ENCODE peak calls at places on chromosomes 2 and 18, in six cellular contexts. J is IMR-90, B is H9, S is mesenchymal stem cell, D is mesendoderm, C is H1. F is an unnamed sample. For H3K4me1, the result is how much of the 10 kb centered on the place peaks cover.

GRCh38 chr2:136134126-136134525 is 16.2 kb upstream of the CXCR4 start:
- DNase-seq in S (no peak), J (no peak), B (no peak), C (no peak), D (no peak), F (no peak)

GRCh38 chr2:221235941-221236340 is 336.2 kb downstream of the EPHA4 start:
- DNase-seq in J (no peak), D (no peak), S (peak), B (no peak), C (no peak), F (no peak)

GRCh38 chr2:170679607-170680079 is 35.5 kb upstream of the SP5 start:
- DNase-seq in D (peak), B (peak), S (peak), J (no peak), C (no peak), F (no peak)

GRCh38 chr18:10476430-10476829 is 22.0 kb downstream of the APCDD1 start:
- DNase-seq in C (no peak), J (peak), D (no peak), S (peak), B (no peak), F (no peak)

GRCh38 chr2:88329815-88330603 is 122.5 kb downstream of the FOXI3 start:
- DNase-seq in S (no peak), C (peak), J (peak), D (peak), B (peak), F (peak)

GRCh38 chr2:86393521-86394490 is 47.4 kb upstream of the KDM3A start:
- DNase-seq in C (no peak), J (peak), S (no peak), B (no peak), D (no peak), F (no peak)

GRCh38 chr2:5144159-5144558 is 548.0 kb upstream of the SOX11 start:
- DNase-seq in D (no peak), B (no peak), C (no peak), J (no peak), S (no peak), F (no peak)

GRCh38 chr2:142175917-142176316 is 45.1 kb upstream of the LRP1B start:
- DNase-seq in B (no peak), S (no peak), C (no peak), D (no peak), J (no peak), F (no peak)

GRCh38 chr2:23066701-23067100 is 318.3 kb upstream of the KLHL29 start:
- DNase-seq in D (no peak), C (no peak), B (no peak), S (no peak), J (no peak), F (no peak)

GRCh38 chr2:23073041-23073440 is 311.9 kb upstream of the KLHL29 start:
- DNase-seq in J (no peak), C (no peak), B (no peak), D (no peak), S (no peak), F (no peak)

GRCh38 chr2:23069935-23070334 is 315.0 kb upstream of the KLHL29 start:
- DNase-seq in S (no peak), J (no peak), B (no peak), C (no peak), D (peak), F (no peak)

GRCh38 chr2:23065936-23066335 is 319.0 kb upstream of the KLHL29 start:
- DNase-seq in B (no peak), D (no peak), J (no peak), C (no peak), S (no peak), F (peak)

GRCh38 chr2:23069156-23069555 is 315.8 kb upstream of the KLHL29 start:
- DNase-seq in S (no peak), D (no peak), B (no peak), C (no peak), J (no peak), F (no peak)
- H2BK120ac ChIP-seq in S (no peak), D (no peak), B (no peak), C (no peak), J (no peak), F (no peak)

GRCh38 chr2:218798767-218799504 is 17.0 kb downstream of the CYP27A1 start:
- DNase-seq in D (peak), B (no peak), C (no peak), J (peak), S (peak), F (no peak)
- H3K4me1 ChIP-seq in D (under half), B (under half), C (under half), J (under half), S (under half), F (under half)

GRCh38 chr18:59967878-59968277 is 68.1 kb downstream of the PMAIP1 start:
- DNase-seq in B (no peak), D (no peak), C (no peak), S (no peak), J (no peak), F (no peak)
- H4K8ac ChIP-seq in B (no peak), D (no peak), C (no peak), S (no peak), J (no peak), F (no peak)

DNA sequence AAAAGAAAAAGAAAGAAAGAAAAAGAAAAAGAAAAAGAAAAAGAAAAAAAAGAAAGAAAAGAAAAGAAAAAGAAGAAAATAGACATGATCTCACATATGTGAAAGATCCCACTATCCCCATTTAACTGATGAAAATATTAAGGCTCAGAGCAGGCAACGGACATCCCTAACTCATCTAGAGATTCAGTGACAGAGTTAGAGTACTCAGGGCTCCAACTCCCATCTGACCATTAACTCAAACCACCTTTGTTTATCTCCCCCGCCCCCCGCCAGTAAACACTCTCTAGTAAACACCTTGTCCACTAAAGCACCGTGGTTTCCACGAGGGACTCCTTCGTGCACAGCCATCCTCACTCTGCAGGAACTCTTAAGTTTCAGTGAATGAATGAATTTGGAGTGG is 142.9 kb downstream of the TGIF1 start:
- DNase-seq in J (no peak), C (no peak), D (no peak), S (no peak), B (no peak), F (no peak)
- H2BK120ac ChIP-seq in J (peak), C (no peak), D (peak), S (peak), B (no peak), F (no peak)

DNA sequence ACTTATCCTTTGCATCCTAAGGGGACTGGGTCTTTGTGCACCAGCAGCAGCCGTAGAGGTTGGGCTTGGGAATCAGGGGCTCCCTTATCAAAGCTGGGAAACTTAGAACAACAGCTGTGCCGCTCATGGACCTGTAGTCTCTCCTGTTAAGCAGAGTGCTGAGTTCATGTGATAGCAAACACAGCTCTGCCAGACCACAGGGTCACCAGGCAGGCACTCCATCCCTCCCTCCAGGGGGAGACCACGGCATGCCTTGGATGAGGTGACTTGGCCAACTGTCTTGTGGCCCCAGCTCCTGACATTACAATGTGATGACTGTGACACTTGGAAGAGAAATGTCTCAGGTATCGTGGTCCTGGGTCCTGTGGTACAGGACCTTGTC is 60.0 kb downstream of the DGKD start:
- DNase-seq in S (peak), D (peak), C (peak), B (no peak), J (peak), F (no peak)
- H3K4me1 ChIP-seq in S (under half), D (under half), C (under half), B (under half), J (under half), F (under half)

F was measured in neuronal stem cell.